ENCODE peak calls at places on chromosomes 1 and 21, in five cellular contexts. T, Z, A, K and B are unnamed samples.

GRCh38 chr21:45147473-45148315 is 73.3 kb downstream of the ADARB1 start:
- DNase-seq in A (peak; percentile 71), Z (no peak), T (no peak), K (no peak), B (no peak)

GRCh38 chr1:115262886-115263285 is 75.2 kb downstream of the NGF start:
- DNase-seq in Z (no peak), A (no peak), T (no peak), K (peak; percentile 24), B (no peak)

GRCh38 chr21:26388731-26389231 is 184.3 kb downstream of the CYYR1 start:
- DNase-seq in Z (no peak), T (no peak), K (peak; percentile 45), A (peak; percentile 13), B (no peak)

GRCh38 chr1:213287987-213288386 is 236.9 kb downstream of the RPS6KC1 start:
- DNase-seq in K (no peak), Z (no peak), A (no peak), T (no peak), B (no peak)

GRCh38 chr1:31814631-31815306 is 1.1 kb downstream of the SPOCD1 start:
- DNase-seq in A (no peak), T (no peak), Z (no peak), K (no peak), B (no peak)

GRCh38 chr1:242002072-242002471 is 3.2 kb upstream of the MAP1LC3C start:
- DNase-seq in Z (no peak), A (no peak), K (no peak), T (no peak), B (no peak)

GRCh38 chr1:11518791-11519628 is 40.1 kb downstream of the DISP3 start:
- DNase-seq in Z (no peak), K (no peak), T (peak; percentile 60), A (no peak), B (no peak)

GRCh38 chr1:210213335-210213734 is 19.3 kb upstream of the SERTAD4 start:
- DNase-seq in Z (peak; percentile 3), T (no peak), A (no peak), K (no peak), B (no peak)

GRCh38 chr1:27574871-27575831 is 28.8 kb downstream of the AHDC1 start:
- DNase-seq in T (peak; percentile 90), Z (no peak), A (peak; percentile 72), K (peak; percentile 68), B (no peak)

GRCh38 chr1:225813250-225813964 is 3.5 kb downstream of the EPHX1 start:
- DNase-seq in K (peak; percentile 37), A (no peak), T (peak; percentile 86), Z (no peak), B (peak; percentile 30)

GRCh38 chr1:1170891-1171550 is 2.7 kb upstream of the TTLL10 start:
- DNase-seq in T (no peak), K (no peak), Z (no peak), A (no peak), B (no peak)

GRCh38 chr1:14954210-14954609 is 199.3 kb upstream of the TMEM51 start:
- DNase-seq in Z (no peak), A (no peak), T (no peak), K (no peak), B (no peak)

GRCh38 chr1:62286778-62287224 is 32.4 kb downstream of the KANK4 start:
- DNase-seq in T (no peak), K (no peak), A (no peak), Z (no peak), B (no peak)

GRCh38 chr1:180533571-180533987 is 25.2 kb upstream of the OVAAL start:
- DNase-seq in A (peak; percentile 72), T (peak; percentile 77), Z (no peak), K (peak; percentile 43), B (peak; percentile 80)

GRCh38 chr1:226425431-226426031 is 17.6 kb upstream of the PARP1 start:
- DNase-seq in A (no peak), K (no peak), T (no peak), Z (no peak), B (peak; percentile 74)

GRCh38 chr1:110173466-110174117 is 23.3 kb downstream of the SLC6A17 start:
- DNase-seq in T (no peak), A (no peak), Z (no peak), K (no peak), B (no peak)

DNA sequence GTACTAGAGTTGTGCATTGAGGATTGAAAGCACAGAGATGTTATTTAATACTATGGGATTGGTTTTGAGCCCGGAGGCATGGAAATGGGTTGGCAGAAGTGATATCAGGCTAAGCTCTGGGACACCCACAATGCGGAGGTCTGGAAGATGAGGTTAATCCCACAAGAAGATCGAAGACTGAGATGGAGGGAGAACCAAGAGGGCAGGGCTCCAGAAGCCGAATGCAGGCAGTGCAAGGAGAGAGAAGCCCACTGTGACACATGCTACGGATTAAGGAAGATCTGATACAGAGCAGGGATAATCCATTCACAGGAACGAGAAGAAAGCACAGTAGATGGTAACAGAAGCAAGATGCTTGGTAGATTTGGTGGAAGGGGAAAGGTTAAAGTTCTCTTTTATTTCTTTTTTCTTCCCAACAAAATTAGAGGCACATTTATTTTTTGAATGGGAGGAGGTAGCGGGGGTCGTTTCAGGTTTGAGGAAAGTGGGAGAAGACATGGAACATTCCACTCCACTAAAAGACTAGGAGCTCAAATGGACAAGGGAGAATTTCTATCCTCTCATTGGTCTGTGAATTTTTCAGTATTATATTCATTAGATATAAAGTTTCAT is 113.2 kb downstream of the NCAM2 start:
- DNase-seq in T (no peak), Z (no peak), A (no peak), K (no peak), B (no peak)
- TF ChIP-seq CTCF in T (no peak), Z (no peak), A (no peak), K (no peak), B (no peak)

GRCh38 chr1:48442864-48443619 is 29.0 kb downstream of the SPATA6 start:
- DNase-seq in A (no peak), Z (no peak), K (no peak), T (no peak), B (no peak)

GRCh38 chr1:48450505-48450904 is 21.5 kb downstream of the SPATA6 start:
- DNase-seq in Z (no peak), A (no peak), T (no peak), K (no peak), B (no peak)

DNA sequence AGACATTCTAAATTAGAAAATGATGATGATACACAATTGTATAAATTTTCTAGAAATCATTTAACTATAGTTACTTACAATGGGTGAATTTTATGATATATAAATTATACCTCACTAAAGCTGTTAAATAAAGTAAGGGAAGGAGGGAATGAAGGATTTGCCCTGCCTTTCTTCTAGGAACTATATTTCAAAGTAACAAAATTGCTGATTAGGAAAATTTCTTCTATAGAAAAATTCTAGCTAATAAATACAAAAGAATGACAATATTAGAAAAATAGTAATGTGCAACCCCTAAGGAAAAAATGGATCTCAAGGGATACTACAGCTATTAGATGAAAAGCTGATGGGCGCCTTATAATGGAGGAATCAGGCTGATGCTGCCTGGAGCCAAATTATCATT is 23.1 kb downstream of the SPATA6 start:
- DNase-seq in A (no peak), K (no peak), T (no peak), Z (no peak), B (no peak)
- TF ChIP-seq CTCF in A (no peak), K (no peak), T (no peak), Z (no peak), B (no peak)

DNA sequence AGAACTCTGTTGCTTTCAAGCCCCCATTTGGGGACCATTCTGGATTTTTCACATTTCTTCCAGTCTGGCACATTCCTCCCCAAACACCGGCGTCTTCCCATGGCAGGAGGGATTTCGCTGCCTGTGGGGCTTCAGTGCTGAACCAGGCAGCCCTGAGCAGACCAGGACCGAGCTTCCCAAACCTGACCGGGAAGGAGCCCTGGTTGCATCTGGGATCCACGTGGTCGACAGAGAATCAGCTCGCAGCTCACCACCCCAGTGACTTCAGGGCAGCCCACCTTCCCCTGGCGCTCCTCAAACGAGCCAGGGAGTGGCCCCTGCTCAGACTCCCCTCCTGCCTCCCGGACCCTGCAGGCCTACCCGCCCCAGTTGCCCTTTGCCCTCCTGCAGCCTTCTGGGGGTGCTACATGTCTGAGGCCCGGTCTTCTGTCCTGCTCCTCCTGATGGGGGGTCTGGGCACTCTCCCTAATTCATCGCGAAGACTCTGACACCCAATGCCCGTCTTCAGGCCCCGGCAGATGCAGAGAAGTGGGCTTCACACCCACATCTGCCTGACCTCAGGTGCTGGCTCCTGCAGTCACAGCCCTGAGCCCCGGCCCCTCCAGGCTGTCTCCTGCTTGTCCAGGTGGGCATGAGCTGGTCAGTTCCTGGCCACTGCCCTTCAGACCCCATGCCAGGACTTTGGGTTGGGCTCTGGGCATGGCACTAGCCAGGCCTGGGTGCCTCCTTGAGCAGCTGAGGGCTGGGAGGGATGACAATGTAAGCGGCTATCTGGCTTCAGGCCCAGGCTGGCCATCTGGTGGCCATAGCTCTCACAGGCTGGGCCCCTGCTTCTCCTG is 26.2 kb upstream of the PRSS38 start:
- DNase-seq in Z (no peak), K (no peak), A (peak; percentile 66), T (peak; percentile 59), B (no peak)
- TF ChIP-seq CTCF in Z (no peak), K (peak; percentile 38), A (peak; percentile 33), T (no peak), B (no peak)

DNA sequence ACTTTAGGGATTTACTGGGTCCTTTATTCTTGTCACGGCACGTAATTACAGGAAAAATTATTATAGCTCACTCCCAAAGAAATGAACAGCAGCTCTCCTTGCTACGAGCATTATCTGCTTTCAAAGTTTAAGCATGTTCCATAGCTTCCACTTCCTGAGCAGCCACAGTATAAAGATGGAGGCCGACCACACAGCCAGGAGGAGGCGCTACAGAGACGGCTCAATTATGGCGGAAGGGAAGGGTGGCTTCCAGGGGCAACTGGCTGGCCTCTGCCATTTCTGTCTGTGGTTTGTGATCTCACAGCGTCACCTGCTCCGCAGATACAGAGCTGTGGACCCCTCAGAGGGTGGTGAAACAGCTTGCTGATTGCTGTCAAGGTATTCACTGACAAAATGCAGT is 212.3 kb upstream of the GREM2 start:
- DNase-seq in K (no peak), T (no peak), Z (no peak), A (no peak), B (no peak)
- TF ChIP-seq CTCF in K (peak; percentile 4), T (no peak), Z (no peak), A (peak; percentile 16), B (no peak)

DNA sequence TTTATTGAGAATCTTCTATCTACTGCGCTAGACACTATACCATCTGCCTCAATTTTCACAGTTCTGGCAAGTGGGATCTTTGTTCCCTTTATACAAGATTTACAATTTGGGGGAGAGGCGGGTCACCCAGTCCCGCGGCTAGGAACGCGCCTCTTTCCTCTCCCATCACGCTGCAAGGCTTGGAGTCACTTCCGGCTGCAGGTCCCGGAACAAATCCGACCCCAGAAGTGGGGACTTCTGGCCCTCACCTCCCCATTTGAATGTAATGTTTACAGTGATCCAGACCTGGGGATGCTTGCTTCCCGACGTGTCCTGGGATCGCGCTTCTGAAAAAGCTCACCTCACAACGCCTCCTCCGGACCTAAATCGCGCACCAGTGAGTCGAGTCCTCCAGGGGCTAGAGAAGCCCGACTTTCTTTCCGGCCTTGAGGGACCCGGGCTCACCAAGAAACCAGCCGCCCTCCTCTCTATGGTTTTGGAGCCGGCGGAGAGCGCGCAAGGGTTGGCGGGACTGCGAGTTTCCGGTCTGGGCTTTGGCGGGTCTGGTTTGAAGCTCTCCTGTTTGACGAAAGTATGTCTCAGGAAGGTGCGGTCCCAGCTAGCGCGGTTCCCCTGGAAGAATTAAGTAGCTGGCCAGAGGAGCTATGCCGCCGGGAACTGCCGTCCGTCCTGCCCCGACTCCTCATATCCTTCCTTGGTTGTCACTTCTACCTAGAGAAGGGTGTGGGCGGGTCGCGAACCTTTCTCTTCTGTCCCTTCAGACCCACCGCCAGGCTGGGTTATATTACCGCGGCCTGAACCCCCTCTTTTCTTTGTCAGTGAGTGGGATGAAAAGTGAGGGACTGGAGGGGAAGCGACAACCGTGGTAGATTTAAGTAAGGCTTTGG is at the start of gene METTL18:
- DNase-seq in T (peak; percentile 94), K (peak; percentile 93), A (peak; percentile 86), Z (peak; percentile 84), B (peak; percentile 96)
- TF ChIP-seq CTCF in T (no peak), K (peak; percentile 4), A (no peak), Z (no peak), B (peak; percentile 49)